ENCODE peak calls at places on chromosomes 11 and 22, in six cellular contexts. Z is GM23248, R is GM23338, D is neuronal stem cell, I is IMR-90, M is left lung. A is an unnamed sample. For H3K4me1, the result is how much of the 10 kb centered on the place peaks cover.

GRCh38 chr11:77120571-77120970 is 7.5 kb upstream of the MYO7A start:
- DNase-seq in Z (no peak), R (no peak), D (no peak), I (no peak), M (no peak), A (no peak)

GRCh38 chr22:41844513-41844912 is 11.6 kb downstream of the SREBF2 start:
- DNase-seq in Z (no peak), R (no peak), D (no peak), I (no peak), M (peak), A (no peak)

GRCh38 chr11:46560300-46561025 is 33.4 kb downstream of the AMBRA1 start:
- DNase-seq in Z (peak), R (no peak), D (no peak), I (peak), M (no peak), A (no peak)

GRCh38 chr22:30044369-30044768 is 35.9 kb upstream of the HORMAD2 start:
- DNase-seq in Z (peak), R (no peak), D (no peak), I (peak), M (peak), A (peak)

GRCh38 chr11:77687088-77687487 is 49.5 kb upstream of the CLNS1A start:
- DNase-seq in Z (peak), R (no peak), D (no peak), I (no peak), M (no peak), A (no peak)

GRCh38 chr22:41565403-41566054 is 4.7 kb downstream of the CSDC2 start:
- DNase-seq in Z (peak), R (no peak), D (no peak), I (peak), M (no peak), A (no peak)

GRCh38 chr11:78166832-78167469 is 21.5 kb downstream of the KCTD21 start:
- DNase-seq in Z (no peak), R (no peak), D (no peak), I (no peak), M (no peak), A (no peak)

GRCh38 chr11:65537620-65538231 is 12.8 kb downstream of the SCYL1 start:
- DNase-seq in Z (peak), R (no peak), D (no peak), I (no peak), M (no peak), A (no peak)

GRCh38 chr11:113715882-113716625 is 9.9 kb upstream of the TMPRSS5 start:
- DNase-seq in Z (no peak), R (no peak), D (no peak), I (no peak), M (no peak), A (no peak)

GRCh38 chr22:50630376-50630775 is 2.4 kb upstream of the ARSA start:
- DNase-seq in Z (no peak), R (no peak), D (no peak), I (no peak), M (no peak), A (no peak)

GRCh38 chr11:79155237-79155636 is 285.6 kb downstream of the TENM4 start:
- DNase-seq in Z (no peak), R (no peak), D (no peak), I (no peak), M (no peak), A (no peak)

GRCh38 chr11:104163100-104164027 is 583 bp downstream of the PDGFD start:
- DNase-seq in Z (peak), R (peak), D (peak), I (peak), M (no peak), A (no peak)

GRCh38 chr11:86736303-86737143 is 63.8 kb upstream of the PRSS23 start:
- DNase-seq in Z (no peak), R (no peak), D (no peak), I (no peak), M (no peak), A (no peak)
- H3K4me1 ChIP-seq in Z (half or more), R (under half), D (under half), I (under half), M (under half), A (under half)

GRCh38 chr11:9569588-9570164 is 3.8 kb upstream of the WEE1 start:
- DNase-seq in Z (no peak), R (peak), D (no peak), I (no peak), M (no peak), A (no peak)

GRCh38 chr11:9571766-9572120 is 1.7 kb upstream of the WEE1 start:
- DNase-seq in Z (no peak), R (no peak), D (no peak), I (no peak), M (no peak), A (no peak)

GRCh38 chr11:9571071-9571765 is 2.3 kb upstream of the WEE1 start:
- DNase-seq in Z (no peak), R (no peak), D (no peak), I (no peak), M (no peak), A (no peak)

GRCh38 chr11:9568854-9569587 is 4.4 kb upstream of the WEE1 start:
- DNase-seq in Z (peak), R (peak), D (no peak), I (peak), M (peak), A (peak)

GRCh38 chr11:9570313-9570712 is 3.2 kb upstream of the WEE1 start:
- DNase-seq in Z (no peak), R (no peak), D (no peak), I (no peak), M (no peak), A (no peak)
- H3K27ac ChIP-seq in Z (no peak), R (peak), D (no peak), I (no peak), M (peak), A (peak)

GRCh38 chr22:46377566-46378498 is 42.3 kb downstream of the TRMU start:
- DNase-seq in Z (peak), R (peak), D (peak), I (no peak), M (peak), A (no peak)
- H3K4me1 ChIP-seq in Z (under half), R (under half), D (under half), I (under half), M (under half), A (under half)

DNA sequence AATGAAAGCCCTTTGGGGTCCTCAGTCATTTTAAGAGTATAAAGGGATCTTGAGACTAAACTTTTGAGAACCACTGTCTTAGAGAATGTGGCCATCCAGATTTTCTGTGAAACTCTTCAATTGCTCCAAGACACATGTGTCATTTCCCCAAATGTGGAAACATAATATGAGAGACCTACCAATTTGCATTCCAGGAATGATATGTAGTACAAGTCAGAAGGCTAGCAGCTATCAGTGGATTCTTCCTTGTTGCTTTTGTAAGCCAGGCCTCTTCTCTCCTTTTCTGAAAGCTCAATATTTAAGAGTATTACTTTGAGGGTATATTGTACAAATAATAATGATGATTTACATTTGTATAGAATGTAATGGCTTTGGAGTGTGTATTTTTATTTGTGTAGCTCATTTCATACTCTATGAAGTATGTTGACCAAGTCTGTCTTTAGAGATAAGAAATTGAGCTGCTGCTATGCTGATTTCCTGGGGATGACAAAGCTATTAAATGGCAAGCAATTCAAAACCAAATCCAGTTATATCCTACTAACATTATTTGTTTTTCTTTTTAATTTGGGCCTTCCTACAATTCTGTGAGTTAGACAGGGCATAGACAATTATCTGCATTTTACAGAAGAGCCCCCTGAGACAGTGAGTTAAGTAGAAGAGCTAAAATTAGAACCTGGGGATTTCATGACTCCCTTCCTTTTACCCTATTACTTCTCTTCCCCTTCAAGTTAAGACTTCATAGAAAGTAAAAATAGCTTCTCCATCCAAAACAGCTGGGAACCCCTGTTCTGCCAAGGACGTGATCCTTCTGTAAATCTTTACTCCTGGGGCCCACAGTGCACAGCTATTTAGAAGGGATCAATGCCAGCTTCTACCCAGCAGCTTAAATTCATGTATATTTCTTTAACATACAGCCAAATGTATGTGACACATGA is 131.9 kb downstream of the WNT11 start:
- DNase-seq in Z (peak), R (no peak), D (no peak), I (peak), M (no peak), A (no peak)
- H3K27ac ChIP-seq in Z (peak), R (no peak), D (no peak), I (peak), M (no peak), A (peak)

DNA sequence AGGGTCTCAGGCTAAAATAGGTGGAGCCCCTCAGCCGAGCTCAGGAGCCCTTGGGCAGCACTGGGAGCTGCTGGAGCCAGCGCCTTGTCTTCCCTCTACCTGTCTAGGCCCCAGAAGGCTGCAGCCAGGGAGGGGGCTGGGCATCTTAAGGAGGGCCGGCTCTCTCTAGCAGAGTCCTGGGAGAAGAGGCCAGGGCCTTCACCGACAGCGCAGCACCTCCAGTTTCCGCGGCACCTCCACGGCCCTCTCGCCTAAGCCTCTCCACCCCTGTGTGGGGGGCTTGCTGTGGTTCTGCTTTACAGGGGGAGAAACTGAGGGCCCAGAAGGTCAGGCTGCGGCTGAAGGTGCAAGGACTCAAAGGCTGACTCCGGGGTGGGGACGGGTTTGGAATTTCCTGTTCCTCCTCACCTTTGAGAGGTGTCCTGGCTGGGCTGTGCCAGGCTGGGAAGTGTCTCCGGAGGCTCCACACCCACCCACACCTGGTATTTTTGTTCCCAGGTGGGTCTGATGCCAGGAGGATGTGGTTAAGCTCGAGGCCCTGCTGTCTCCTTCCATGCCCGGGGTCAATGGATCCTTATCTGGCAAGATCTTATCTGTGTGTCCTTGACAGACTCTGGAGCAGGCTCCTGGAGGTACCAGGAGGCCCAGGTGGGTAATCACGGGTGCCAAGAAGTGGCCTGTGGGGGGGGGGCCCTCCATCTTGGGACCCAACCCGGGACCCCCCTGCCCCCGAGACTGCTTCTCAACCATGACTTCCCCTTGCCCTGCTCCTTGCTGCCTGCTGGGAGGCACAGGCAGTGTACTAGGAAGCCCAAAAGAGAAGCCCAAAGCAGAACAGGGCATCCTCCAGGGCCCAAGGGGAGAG is 95.3 kb upstream of the FGF3 start:
- DNase-seq in Z (no peak), R (no peak), D (no peak), I (no peak), M (no peak), A (no peak)
- H3K4me1 ChIP-seq in Z (under half), R (under half), D (under half), I (under half), M (under half), A (under half)

GRCh38 chr11:110711776-110712642 is at the start of gene ARHGAP20:
- DNase-seq in Z (peak), R (peak), D (peak), I (peak), M (peak), A (peak)

GRCh38 chr11:110712643-110713468 is 619 bp upstream of the ARHGAP20 start:
- DNase-seq in Z (peak), R (peak), D (peak), I (peak), M (peak), A (no peak)

GRCh38 chr11:110711448-110711775 is 825 bp downstream of the ARHGAP20 start:
- DNase-seq in Z (no peak), R (no peak), D (no peak), I (no peak), M (no peak), A (no peak)

GRCh38 chr11:110713469-110713776 is 1.2 kb upstream of the ARHGAP20 start:
- DNase-seq in Z (no peak), R (no peak), D (no peak), I (no peak), M (no peak), A (no peak)

DNA sequence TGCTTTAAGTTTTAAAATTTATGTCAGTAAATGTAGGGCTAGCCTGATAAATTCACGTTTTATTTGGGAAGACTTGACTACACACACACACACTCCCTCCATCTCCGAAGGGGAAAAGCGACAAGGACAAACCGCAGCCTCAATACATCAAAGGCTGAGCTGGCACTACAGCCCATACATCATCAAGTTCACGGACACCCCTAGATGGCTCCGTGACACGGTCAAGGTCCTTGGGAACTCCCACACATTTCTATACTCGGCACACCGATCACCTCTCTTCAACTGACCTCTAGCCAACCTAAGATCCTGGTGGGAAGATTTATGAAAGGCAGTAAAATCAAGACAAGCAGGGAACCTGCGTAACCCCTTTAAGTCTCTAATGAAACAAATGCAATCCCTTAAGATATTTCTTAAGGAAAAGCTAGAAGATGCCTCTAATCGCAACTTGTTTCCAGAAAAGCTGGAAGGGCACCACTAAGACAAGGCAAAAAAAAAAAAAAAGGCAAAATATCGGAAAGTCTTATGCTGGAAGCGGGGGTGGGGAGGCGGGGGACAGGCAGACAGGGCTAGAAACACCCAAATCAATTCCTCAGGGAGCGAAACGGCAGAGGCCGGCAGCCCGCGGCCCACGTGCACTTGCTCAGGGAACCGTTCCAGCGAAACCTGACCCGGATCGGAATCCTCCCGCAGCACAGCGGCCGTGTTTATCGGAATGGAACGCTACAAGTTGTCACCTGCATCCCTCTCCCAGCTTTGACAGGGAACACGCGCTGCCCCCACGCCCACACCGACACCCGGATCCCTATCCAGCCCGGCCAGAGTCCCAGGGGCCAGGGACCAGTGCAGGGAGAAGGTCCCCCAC is 1.5 kb downstream of the ARHGAP20 start:
- DNase-seq in Z (peak), R (peak), D (no peak), I (peak), M (peak), A (no peak)
- H3K27ac ChIP-seq in Z (no peak), R (no peak), D (no peak), I (peak), M (peak), A (no peak)

GRCh38 chr11:128506999-128507591 is 80.3 kb downstream of the ETS1 start:
- DNase-seq in Z (peak), R (peak), D (no peak), I (peak), M (peak), A (peak)
- H3K4me1 ChIP-seq in Z (half or more), R (under half), D (under half), I (under half), M (half or more), A (half or more)

GRCh38 chr11:126608626-126609010 is 253.1 kb downstream of the ST3GAL4 start:
- DNase-seq in Z (no peak), R (no peak), D (no peak), I (no peak), M (no peak), A (no peak)

GRCh38 chr11:126606484-126606883 is 251.0 kb downstream of the ST3GAL4 start:
- DNase-seq in Z (no peak), R (no peak), D (no peak), I (no peak), M (no peak), A (no peak)

GRCh38 chr11:126607776-126608625 is 252.5 kb downstream of the ST3GAL4 start:
- DNase-seq in Z (no peak), R (peak), D (no peak), I (no peak), M (no peak), A (no peak)

GRCh38 chr11:126604461-126604860 is 249.0 kb downstream of the ST3GAL4 start:
- DNase-seq in Z (no peak), R (no peak), D (no peak), I (no peak), M (no peak), A (no peak)

GRCh38 chr11:126607374-126607773 is 251.9 kb downstream of the ST3GAL4 start:
- DNase-seq in Z (peak), R (peak), D (peak), I (peak), M (no peak), A (peak)
- H3K27ac ChIP-seq in Z (no peak), R (peak), D (peak), I (no peak), M (no peak), A (no peak)

GRCh38 chr11:60988658-60989057 is 17.2 kb downstream of the CD6 start:
- DNase-seq in Z (no peak), R (no peak), D (no peak), I (no peak), M (no peak), A (no peak)
- H3K4me1 ChIP-seq in Z (under half), R (under half), D (under half), I (under half), M (under half), A (under half)

GRCh38 chr22:25748704-25749103 is 6.7 kb downstream of the MYO18B start:
- DNase-seq in Z (no peak), R (no peak), D (no peak), I (no peak), M (no peak), A (no peak)
- H3K27ac ChIP-seq in Z (no peak), R (no peak), D (no peak), I (no peak), M (no peak), A (peak)

A was measured in right atrium auricular region.